ENCODE peak calls at places on chromosomes 2 and 18, in seven cellular contexts. K is neural progenitor cell, U is endothelial cell of umbilical vein, L is mammary epithelial cell, O is neuronal stem cell, R is DND-41, H is K562. X is an unnamed sample.

GRCh38 chr2:71930073-71930681 is 217.5 kb downstream of the CYP26B1 start:
- DNase-seq in K (no peak), U (no peak), L (no peak), O (no peak), R (no peak), H (no peak), X (peak; percentile 40)

GRCh38 chr2:189492451-189492850 is 51.2 kb downstream of the WDR75 start:
- DNase-seq in K (no peak), U (no peak), L (peak; percentile 52), O (no peak), R (no peak), H (no peak), X (peak; percentile 40)

GRCh38 chr2:239234151-239234825 is 166.5 kb downstream of the HDAC4 start:
- DNase-seq in K (no peak), U (no peak), L (no peak), O (no peak), R (no peak), H (no peak), X (no peak)

GRCh38 chr2:136235451-136236418 is 117.8 kb upstream of the CXCR4 start:
- DNase-seq in K (no peak), U (peak; percentile 88), L (peak; percentile 87), O (no peak), R (no peak), H (no peak), X (peak; percentile 93)

GRCh38 chr2:223846524-223846923 is 9.1 kb upstream of the AP1S3 start:
- DNase-seq in K (no peak), U (no peak), L (peak; percentile 90), O (no peak), R (no peak), H (no peak), X (peak; percentile 30)

GRCh38 chr2:86275962-86276361 is 61.5 kb downstream of the REEP1 start:
- DNase-seq in K (no peak), U (no peak), L (no peak), O (no peak), R (no peak), H (no peak), X (no peak)

GRCh38 chr2:119431155-119431975 is at the start of gene TMEM37:
- DNase-seq in K (peak; percentile 94), U (peak; percentile 52), L (peak; percentile 15), O (peak; percentile 80), R (no peak), H (peak; percentile 97), X (peak; percentile 50)

GRCh38 chr2:192194866-192195547 is at the start of gene TMEFF2:
- DNase-seq in K (peak; percentile 96), U (peak; percentile 61), L (peak; percentile 6), O (peak; percentile 89), R (no peak), H (peak; percentile 50), X (peak; percentile 43)

GRCh38 chr2:173773076-173773475 is 192.1 kb downstream of the SP3 start:
- DNase-seq in K (no peak), U (no peak), L (peak; percentile 29), O (no peak), R (no peak), H (no peak), X (no peak)

GRCh38 chr2:17538844-17539554 is 1.5 kb upstream of the VSNL1 start:
- DNase-seq in K (peak; percentile 87), U (peak; percentile 31), L (peak; percentile 95), O (peak; percentile 76), R (no peak), H (peak; percentile 52), X (no peak)

GRCh38 chr2:170258382-170258781 is 80.4 kb downstream of the MYO3B start:
- DNase-seq in K (no peak), U (no peak), L (no peak), O (no peak), R (no peak), H (no peak), X (peak; percentile 48)

GRCh38 chr18:28177828-28178635 is 1.1 kb upstream of the CDH2 start:
- DNase-seq in K (peak; percentile 93), U (peak; percentile 46), L (peak; percentile 21), O (peak; percentile 80), R (peak; percentile 81), H (no peak), X (peak; percentile 66)

GRCh38 chr2:189613077-189613636 is 32.6 kb upstream of the SLC40A1 start:
- DNase-seq in K (no peak), U (peak; percentile 98), L (no peak), O (no peak), R (no peak), H (peak; percentile 32), X (no peak)

GRCh38 chr2:176071330-176072291 is 12.2 kb downstream of the EVX2 start:
- DNase-seq in K (no peak), U (no peak), L (no peak), O (no peak), R (no peak), H (no peak), X (no peak)

DNA sequence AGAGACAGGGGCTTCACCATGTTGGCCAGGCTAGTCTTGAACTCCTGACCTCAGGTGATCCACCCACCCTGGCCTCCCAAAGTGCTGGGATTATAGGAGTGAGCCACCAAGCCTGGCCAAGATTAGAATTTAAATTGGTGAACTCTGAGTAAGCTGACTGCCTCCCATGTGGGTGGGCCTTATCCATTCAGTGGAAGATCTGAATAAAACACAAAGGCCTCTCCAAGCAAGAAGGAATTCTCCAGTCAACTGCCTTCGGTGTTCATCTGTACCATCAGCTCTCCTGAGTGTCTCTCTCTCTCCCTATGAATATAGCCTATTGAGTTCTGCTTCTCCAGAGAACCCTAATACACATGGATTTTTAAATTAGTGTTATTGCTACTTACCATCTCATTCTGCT is 36.4 kb downstream of the FBXO11 start:
- DNase-seq in K (peak; percentile 65), U (peak; percentile 29), L (no peak), O (peak; percentile 18), R (no peak), H (no peak), X (no peak)
- H3K4me2 ChIP-seq in K (peak overlapping the region; percentile 23), U (no peak overlapping the region), L (no peak overlapping the region), O (no peak overlapping the region), R (no peak overlapping the region), H (no peak overlapping the region), X (no peak overlapping the region)

DNA sequence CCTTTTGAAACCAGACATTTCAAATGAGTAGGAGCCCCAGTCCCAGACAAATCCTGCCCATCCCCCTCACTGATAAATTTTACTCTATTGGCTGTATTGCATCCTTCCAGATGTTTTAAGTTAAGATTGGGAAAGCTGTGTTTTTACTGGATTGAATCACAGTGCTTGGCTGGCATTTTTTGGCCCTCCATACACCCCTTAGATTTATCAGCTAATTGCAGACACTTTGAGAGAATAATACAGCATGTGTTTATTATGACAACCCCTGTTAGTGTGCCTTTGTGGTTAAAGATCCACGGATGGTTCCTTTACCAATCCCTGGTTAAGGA is 74.9 kb downstream of the ANTXR1 start:
- DNase-seq in K (no peak), U (no peak), L (no peak), O (no peak), R (no peak), H (no peak), X (no peak)
- H3K4me2 ChIP-seq in K (no peak overlapping the region), U (no peak overlapping the region), L (no peak overlapping the region), O (no peak overlapping the region), R (no peak overlapping the region), H (no peak overlapping the region), X (no peak overlapping the region)

DNA sequence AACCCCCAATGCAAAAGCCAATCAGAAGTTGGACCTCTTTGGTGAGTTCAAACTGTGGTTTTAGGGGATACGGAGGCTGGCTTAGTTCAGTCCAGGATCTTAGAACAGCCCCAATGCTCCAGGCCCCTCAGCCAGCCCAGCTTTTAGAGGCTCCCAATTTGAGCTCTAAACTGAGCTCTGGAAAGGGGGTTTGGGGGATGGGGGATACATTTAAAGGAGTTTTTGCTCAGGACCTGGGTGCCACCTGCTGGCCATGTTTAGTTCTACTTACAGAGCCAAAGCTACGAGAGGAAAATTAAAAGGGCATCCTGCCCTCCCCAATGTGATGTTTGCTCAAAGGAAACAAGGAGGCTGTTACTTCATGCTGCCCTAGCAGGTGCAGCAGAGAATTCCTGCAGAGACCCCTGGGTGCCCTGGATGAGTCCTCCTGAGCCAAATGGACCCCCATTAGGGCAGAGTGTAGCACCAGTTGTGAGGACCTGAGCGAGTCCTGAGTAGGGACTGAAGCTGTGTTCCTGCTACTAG is 15.9 kb upstream of the TMEM214 start:
- DNase-seq in K (peak; percentile 87), U (peak; percentile 63), L (peak; percentile 25), O (peak; percentile 48), R (peak; percentile 66), H (peak; percentile 69), X (peak; percentile 81)
- H3K4me2 ChIP-seq in K (no peak overlapping the region), U (no peak overlapping the region), L (no peak overlapping the region), O (no peak overlapping the region), R (no peak overlapping the region), H (no peak overlapping the region), X (no peak overlapping the region)

DNA sequence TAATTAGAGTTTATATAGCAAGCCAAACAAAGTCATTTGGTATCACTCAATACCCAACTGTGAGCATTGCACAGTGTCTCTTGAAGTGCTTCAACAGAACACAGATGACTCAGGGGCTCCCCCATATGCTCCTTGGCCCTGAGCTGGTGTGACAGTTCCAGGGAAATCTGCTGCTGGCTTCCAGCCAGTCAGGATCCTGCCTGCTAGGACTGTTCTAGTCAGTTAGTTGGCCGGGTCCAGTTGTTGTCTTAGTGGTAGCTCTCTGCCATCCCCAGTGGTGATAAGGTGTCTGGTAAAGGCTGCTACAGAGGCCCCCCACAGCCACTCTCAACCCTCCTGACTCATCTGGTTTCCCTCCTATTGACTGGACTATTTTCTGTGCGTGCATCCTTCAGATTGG is 100.3 kb downstream of the IRS1 start:
- DNase-seq in K (no peak), U (no peak), L (no peak), O (no peak), R (no peak), H (no peak), X (no peak)
- H3K4me2 ChIP-seq in K (no peak overlapping the region), U (no peak overlapping the region), L (no peak overlapping the region), O (no peak overlapping the region), R (no peak overlapping the region), H (no peak overlapping the region), X (no peak overlapping the region)

GRCh38 chr2:33276868-33277503 is 199.5 kb upstream of the RASGRP3 start:
- DNase-seq in K (no peak), U (no peak), L (no peak), O (no peak), R (no peak), H (no peak), X (no peak)

GRCh38 chr2:33278245-33278943 is 198.1 kb upstream of the RASGRP3 start:
- DNase-seq in K (peak; percentile 21), U (no peak), L (no peak), O (no peak), R (no peak), H (no peak), X (no peak)

GRCh38 chr2:33274524-33274923 is 201.9 kb upstream of the RASGRP3 start:
- DNase-seq in K (no peak), U (no peak), L (no peak), O (no peak), R (no peak), H (peak; percentile 16), X (no peak)

GRCh38 chr2:33273479-33273878 is 203.0 kb upstream of the RASGRP3 start:
- DNase-seq in K (no peak), U (no peak), L (no peak), O (no peak), R (no peak), H (no peak), X (no peak)

GRCh38 chr2:33275689-33276444 is 200.6 kb upstream of the RASGRP3 start:
- DNase-seq in K (no peak), U (peak; percentile 80), L (peak; percentile 50), O (no peak), R (no peak), H (peak; percentile 55), X (peak; percentile 99)
- H3K4me2 ChIP-seq in K (no peak overlapping the region), U (no peak overlapping the region), L (no peak overlapping the region), O (no peak overlapping the region), R (no peak overlapping the region), H (peak overlapping the region; percentile 35), X (peak overlapping the region; percentile 50)